ENCODE peak calls at places on chromosome 1, in four cellular contexts. G, K, P and O are unnamed samples. For H3K9me3, the result is how much of the 10 kb centered on the place peaks cover.

GRCh38 chr1:245051349-245052221 is 103.2 kb upstream of the KIF26B start:
- DNase-seq in G (no peak), K (no peak), P (no peak), O (no peak)

GRCh38 chr1:61224609-61225008 is 142.2 kb downstream of the NFIA start:
- DNase-seq in G (no peak), K (no peak), P (no peak), O (no peak)

GRCh38 chr1:29124366-29125236 is 898 bp upstream of the TMEM200B start:
- DNase-seq in G (peak), K (peak), P (peak), O (peak)

GRCh38 chr1:30955448-30956015 is 47.0 kb upstream of the SDC3 start:
- DNase-seq in G (peak), K (no peak), P (no peak), O (no peak)

GRCh38 chr1:15245593-15246325 is 1.3 kb upstream of the FHAD1 start:
- DNase-seq in G (peak), K (no peak), P (no peak), O (no peak)

GRCh38 chr1:100971021-100971420 is 54.6 kb downstream of the DPH5 start:
- DNase-seq in G (no peak), K (no peak), P (no peak), O (no peak)

GRCh38 chr1:161919229-161919628 is 104.4 kb downstream of the OLFML2B start:
- DNase-seq in G (no peak), K (no peak), P (no peak), O (no peak)

GRCh38 chr1:182484531-182485257 is 34.7 kb downstream of the RGSL1 start:
- DNase-seq in G (no peak), K (peak), P (no peak), O (peak)

GRCh38 chr1:26112407-26112775 is 767 bp downstream of the PDIK1L start:
- DNase-seq in G (no peak), K (peak), P (no peak), O (no peak)

GRCh38 chr1:40796939-40797667 is 13.5 kb downstream of the KCNQ4 start:
- DNase-seq in G (peak), K (no peak), P (no peak), O (no peak)

GRCh38 chr1:193131266-193131860 is 9.5 kb downstream of the CDC73 start:
- DNase-seq in G (no peak), K (no peak), P (no peak), O (no peak)

GRCh38 chr1:6352138-6352563 is 41.4 kb downstream of the ACOT7 start:
- DNase-seq in G (no peak), K (no peak), P (no peak), O (no peak)

GRCh38 chr1:156705918-156706646 is 699 bp upstream of the CRABP2 start:
- DNase-seq in G (peak), K (peak), P (peak), O (peak)

GRCh38 chr1:53518775-53519174 is 59.6 kb downstream of the DMRTB1 start:
- DNase-seq in G (no peak), K (no peak), P (no peak), O (no peak)

GRCh38 chr1:31095298-31095981 is 29.9 kb upstream of the PUM1 start:
- DNase-seq in G (peak), K (no peak), P (no peak), O (no peak)

GRCh38 chr1:43776043-43776761 is 68.9 kb downstream of the ST3GAL3 start:
- DNase-seq in G (peak), K (no peak), P (no peak), O (no peak)

GRCh38 chr1:26317612-26318337 is at the start of gene CD52:
- DNase-seq in G (no peak), K (peak), P (no peak), O (no peak)

GRCh38 chr1:147549526-147549925 is 8.2 kb downstream of the BCL9 start:
- DNase-seq in G (no peak), K (no peak), P (no peak), O (no peak)

GRCh38 chr1:47459263-47459788 is 21.5 kb downstream of the FOXD2 start:
- DNase-seq in G (no peak), K (no peak), P (no peak), O (no peak)

GRCh38 chr1:53321776-53322602 is 5.9 kb downstream of the LRP8 start:
- DNase-seq in G (no peak), K (no peak), P (no peak), O (no peak)

GRCh38 chr1:16082283-16083038 is 9.0 kb upstream of the FAM131C start:
- DNase-seq in G (peak), K (peak), P (peak), O (peak)

DNA sequence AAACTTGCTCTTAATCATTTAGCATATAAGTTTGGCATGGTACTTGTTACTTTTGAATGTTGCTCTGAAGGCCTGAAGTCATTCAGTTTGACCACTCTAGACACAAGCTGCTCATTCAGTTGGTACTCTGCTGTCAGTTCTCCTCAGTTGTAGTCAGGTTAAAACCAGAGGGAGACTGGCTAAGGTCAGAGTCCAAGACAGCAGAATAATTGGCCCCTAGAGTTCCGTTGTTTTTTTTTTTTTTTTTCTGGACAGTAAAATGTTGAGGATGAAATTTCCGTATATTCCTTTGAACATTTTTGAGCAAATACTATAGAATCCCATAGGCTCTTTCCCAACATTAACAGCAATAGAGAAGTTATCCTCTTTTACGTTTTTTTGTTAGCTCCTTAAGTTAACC is 9.4 kb downstream of the ZBTB40 start:
- DNase-seq in G (no peak), K (no peak), P (no peak), O (no peak)
- H3K9me3 ChIP-seq in G (under half), K (under half), P (under half), O (under half)

DNA sequence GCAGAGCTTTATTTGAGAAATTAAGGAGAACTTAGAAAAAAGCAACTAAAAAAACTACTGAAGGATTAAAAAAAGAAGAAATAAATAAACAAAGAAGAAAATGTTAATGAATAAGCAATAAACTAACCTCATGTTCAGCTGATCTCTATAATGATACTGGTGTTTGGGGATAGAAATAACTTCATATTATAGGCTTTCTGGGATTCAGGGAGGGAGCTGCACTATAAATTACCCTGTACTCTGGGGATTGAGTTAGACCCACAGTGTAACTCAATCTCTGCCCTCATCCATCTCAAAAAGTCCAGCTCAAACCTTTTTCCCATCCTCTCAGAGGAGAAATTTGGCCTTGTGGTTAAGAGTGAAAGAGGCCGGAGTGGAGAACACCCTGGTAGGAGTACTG is 33.8 kb upstream of the CCN1 start:
- DNase-seq in G (no peak), K (no peak), P (no peak), O (no peak)
- H3K9me3 ChIP-seq in G (under half), K (under half), P (under half), O (under half)

GRCh38 chr1:4485878-4486277 is 168.5 kb upstream of the AJAP1 start:
- DNase-seq in G (no peak), K (no peak), P (no peak), O (no peak)

GRCh38 chr1:4482526-4482925 is 171.9 kb upstream of the AJAP1 start:
- DNase-seq in G (no peak), K (no peak), P (no peak), O (no peak)

GRCh38 chr1:4485398-4485797 is 169.0 kb upstream of the AJAP1 start:
- DNase-seq in G (no peak), K (no peak), P (no peak), O (peak)

GRCh38 chr1:4481451-4481850 is 173.0 kb upstream of the AJAP1 start:
- DNase-seq in G (no peak), K (no peak), P (no peak), O (no peak)

DNA sequence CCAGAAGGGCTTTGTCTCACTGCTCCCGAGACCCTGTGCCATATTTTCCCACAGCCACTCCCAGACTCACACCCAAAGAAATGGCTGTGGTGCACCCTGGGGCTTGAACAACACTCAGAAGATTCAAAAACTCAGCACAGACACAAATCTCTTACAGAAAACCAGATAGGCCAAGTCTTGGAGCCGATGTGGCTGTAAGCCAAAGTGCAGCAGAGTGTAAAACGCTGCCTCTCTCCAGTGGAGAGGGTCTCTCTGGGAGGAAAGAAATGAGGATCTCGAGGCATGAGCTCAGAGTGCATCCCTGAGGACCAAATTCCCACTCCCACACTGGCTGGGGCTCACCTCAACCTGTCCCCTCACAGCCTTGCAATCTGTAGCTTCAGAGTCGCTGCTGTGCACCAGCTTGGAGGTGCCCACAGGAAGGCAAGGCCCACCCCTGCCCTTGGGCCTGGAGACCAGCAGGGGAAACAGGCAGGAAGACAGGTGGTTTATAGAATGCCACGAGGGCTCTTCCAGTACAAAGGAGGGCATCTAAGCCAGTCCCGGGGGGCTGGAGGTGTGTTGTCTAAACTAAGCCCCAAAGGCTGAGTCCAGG is 171.3 kb upstream of the AJAP1 start:
- DNase-seq in G (no peak), K (no peak), P (no peak), O (no peak)
- H3K9me3 ChIP-seq in G (under half), K (under half), P (under half), O (under half)

DNA sequence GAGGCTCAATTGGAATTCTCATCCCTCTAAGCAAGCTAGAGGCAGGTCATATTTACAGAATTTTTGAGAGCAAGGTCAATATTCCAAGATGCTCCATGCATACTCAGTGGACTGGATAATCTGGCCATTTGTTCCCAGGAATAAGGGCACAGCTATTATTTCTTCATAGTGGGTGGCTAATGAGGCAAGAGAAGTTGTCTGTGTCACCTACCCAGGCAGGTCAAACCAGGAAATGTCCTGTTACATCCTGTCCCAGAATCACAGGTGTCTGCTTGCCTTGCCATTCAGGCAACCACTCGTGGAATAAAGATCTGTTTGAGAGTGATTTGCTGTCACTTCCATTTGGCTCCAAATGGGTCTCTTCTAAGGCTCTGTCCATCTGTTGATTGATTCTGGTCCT is 85.2 kb upstream of the ZP4 start:
- DNase-seq in G (no peak), K (no peak), P (no peak), O (no peak)
- H3K9me3 ChIP-seq in G (under half), K (under half), P (under half), O (under half)

GRCh38 chr1:248114890-248115289 is 19.9 kb downstream of the OR2L13 start:
- DNase-seq in G (no peak), K (no peak), P (no peak), O (no peak)

GRCh38 chr1:248111157-248111556 is 16.2 kb downstream of the OR2L13 start:
- DNase-seq in G (peak), K (no peak), P (no peak), O (no peak)
- H3K9me3 ChIP-seq in G (under half), K (under half), P (under half), O (under half)

GRCh38 chr1:233446935-233447334 is 119.4 kb downstream of the MAP3K21 start:
- DNase-seq in G (no peak), K (no peak), P (no peak), O (no peak)
- H3K9me3 ChIP-seq in G (under half), K (under half), P (under half), O (under half)

GRCh38 chr1:49085079-49085478 is 308.4 kb upstream of the BEND5 start:
- DNase-seq in G (no peak), K (no peak), P (no peak), O (no peak)
- H3K9me3 ChIP-seq in G (under half), K (under half), P (under half), O (under half)

DNA sequence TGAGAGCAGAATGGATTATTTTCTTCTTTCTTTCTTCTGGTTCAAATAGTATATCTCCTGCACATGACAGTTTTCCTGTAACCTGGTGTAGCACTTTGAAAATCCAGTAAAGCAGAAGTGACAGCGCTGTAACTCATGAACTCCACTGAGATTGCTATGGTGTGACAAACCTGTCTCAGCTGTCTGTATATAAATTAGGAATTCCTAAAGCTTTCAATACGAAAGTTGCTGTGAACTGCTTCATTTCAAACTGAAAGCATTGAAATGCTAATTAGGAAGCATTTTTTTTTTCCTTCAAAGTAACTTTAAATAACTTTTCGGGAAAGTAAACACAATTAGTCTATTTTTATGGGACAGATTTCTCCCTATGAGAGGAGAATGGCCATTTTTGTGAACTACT is 646.9 kb upstream of the ZP4 start:
- DNase-seq in G (no peak), K (no peak), P (no peak), O (no peak)
- H3K9me3 ChIP-seq in G (under half), K (under half), P (under half), O (under half)

GRCh38 chr1:202981939-202982338 is 14.9 kb upstream of the CYB5R1 start:
- DNase-seq in G (no peak), K (no peak), P (no peak), O (no peak)

GRCh38 chr1:202982715-202983435 is 15.8 kb upstream of the CYB5R1 start:
- DNase-seq in G (no peak), K (no peak), P (no peak), O (no peak)

GRCh38 chr1:202976633-202977032 is 9.6 kb upstream of the CYB5R1 start:
- DNase-seq in G (no peak), K (no peak), P (no peak), O (no peak)

DNA sequence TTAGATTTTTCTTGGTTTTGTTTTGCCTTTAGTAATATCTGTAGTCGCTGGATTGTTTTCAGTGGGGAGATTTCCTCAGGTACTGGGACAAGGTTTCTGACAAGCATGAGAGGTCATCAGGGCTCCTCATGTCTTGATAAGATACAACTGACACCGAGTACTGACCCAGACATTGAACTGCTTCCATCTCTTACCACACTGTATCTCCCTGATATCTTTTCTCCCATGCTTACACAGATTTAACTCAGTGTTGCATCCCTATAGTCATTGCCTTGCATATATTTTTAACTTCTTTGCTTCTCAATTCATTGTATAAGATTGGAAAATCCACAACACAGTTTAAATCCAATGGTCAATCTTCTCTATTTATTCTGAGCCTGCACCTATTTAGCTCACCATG is 12.4 kb upstream of the CYB5R1 start:
- DNase-seq in G (no peak), K (no peak), P (no peak), O (no peak)
- H3K9me3 ChIP-seq in G (under half), K (under half), P (under half), O (under half)

GRCh38 chr1:239982762-239983161 is 108.9 kb upstream of the FMN2 start:
- DNase-seq in G (peak), K (no peak), P (no peak), O (no peak)
- H3K9me3 ChIP-seq in G (under half), K (under half), P (under half), O (half or more)